ENCODE peak calls at places on chromosomes 6 and 20, in six cellular contexts. One of them, this sample, is unnamed.

GRCh38 chr20:20683922-20684321 is 28.5 kb downstream of the RALGAPA2 start:
- DNase-seq in AG10803: no peak
- DNase-seq in IMR-90: no peak
- DNase-seq in CD8-positive, alpha-beta T cell: no peak
- DNase-seq in sciatic nerve: no peak
- DNase-seq in NCI-H2029 treated with DMSO at 0.1 percent for 48 hours: no peak
- DNase-seq in this sample: no peak

GRCh38 chr6:159169193-159169555 is at the start of gene FNDC1:
- DNase-seq in CD8-positive, alpha-beta T cell: no peak
- DNase-seq in AG10803: peak
- DNase-seq in NCI-H2029 treated with DMSO at 0.1 percent for 48 hours: no peak
- DNase-seq in sciatic nerve: peak
- DNase-seq in IMR-90: no peak
- DNase-seq in this sample: no peak

GRCh38 chr6:169930799-169931198 is 179.4 kb downstream of the ERMARD start:
- DNase-seq in CD8-positive, alpha-beta T cell: no peak
- DNase-seq in IMR-90: no peak
- DNase-seq in AG10803: no peak
- DNase-seq in NCI-H2029 treated with DMSO at 0.1 percent for 48 hours: no peak
- DNase-seq in sciatic nerve: no peak
- DNase-seq in this sample: no peak

GRCh38 chr6:163457637-163458561 is 43.4 kb downstream of the QKI start:
- DNase-seq in CD8-positive, alpha-beta T cell: no peak
- DNase-seq in IMR-90: peak
- DNase-seq in AG10803: peak
- DNase-seq in NCI-H2029 treated with DMSO at 0.1 percent for 48 hours: no peak
- DNase-seq in sciatic nerve: no peak
- DNase-seq in this sample: no peak

GRCh38 chr6:139972116-139972515 is 597.7 kb upstream of the CITED2 start:
- DNase-seq in CD8-positive, alpha-beta T cell: no peak
- DNase-seq in sciatic nerve: no peak
- DNase-seq in AG10803: no peak
- DNase-seq in NCI-H2029 treated with DMSO at 0.1 percent for 48 hours: no peak
- DNase-seq in IMR-90: no peak
- DNase-seq in this sample: no peak

GRCh38 chr6:165986647-165987482 is 180.8 kb downstream of the TBXT start:
- DNase-seq in IMR-90: peak
- DNase-seq in sciatic nerve: no peak
- DNase-seq in CD8-positive, alpha-beta T cell: no peak
- DNase-seq in NCI-H2029 treated with DMSO at 0.1 percent for 48 hours: no peak
- DNase-seq in AG10803: no peak
- DNase-seq in this sample: no peak

GRCh38 chr6:85641916-85642773 is 541 bp downstream of the SYNCRIP start:
- DNase-seq in CD8-positive, alpha-beta T cell: peak
- DNase-seq in AG10803: peak
- DNase-seq in NCI-H2029 treated with DMSO at 0.1 percent for 48 hours: peak
- DNase-seq in IMR-90: peak
- DNase-seq in sciatic nerve: peak
- DNase-seq in this sample: peak

GRCh38 chr20:29448806-29449470 is 1808.5 kb upstream of the DEFB115 start:
- DNase-seq in IMR-90: no peak
- DNase-seq in CD8-positive, alpha-beta T cell: no peak
- DNase-seq in NCI-H2029 treated with DMSO at 0.1 percent for 48 hours: no peak
- DNase-seq in sciatic nerve: no peak
- DNase-seq in AG10803: no peak
- DNase-seq in this sample: no peak

GRCh38 chr20:57460781-57461465 is 64.0 kb downstream of the CTCFL start:
- DNase-seq in NCI-H2029 treated with DMSO at 0.1 percent for 48 hours: no peak
- DNase-seq in CD8-positive, alpha-beta T cell: no peak
- DNase-seq in AG10803: no peak
- DNase-seq in sciatic nerve: no peak
- DNase-seq in IMR-90: no peak
- DNase-seq in this sample: no peak

GRCh38 chr6:16683524-16684194 is 77.6 kb downstream of the ATXN1 start:
- DNase-seq in NCI-H2029 treated with DMSO at 0.1 percent for 48 hours: no peak
- DNase-seq in IMR-90: peak
- DNase-seq in CD8-positive, alpha-beta T cell: no peak
- DNase-seq in AG10803: peak
- DNase-seq in sciatic nerve: no peak
- DNase-seq in this sample: no peak

GRCh38 chr6:39496951-39497350 is 174.4 kb upstream of the KCNK16 start:
- DNase-seq in NCI-H2029 treated with DMSO at 0.1 percent for 48 hours: no peak
- DNase-seq in sciatic nerve: peak
- DNase-seq in AG10803: peak
- DNase-seq in CD8-positive, alpha-beta T cell: no peak
- DNase-seq in IMR-90: no peak
- DNase-seq in this sample: no peak

GRCh38 chr6:88166493-88166900 is 350 bp upstream of the CNR1 start:
- DNase-seq in AG10803: no peak
- DNase-seq in NCI-H2029 treated with DMSO at 0.1 percent for 48 hours: no peak
- DNase-seq in CD8-positive, alpha-beta T cell: no peak
- DNase-seq in sciatic nerve: no peak
- DNase-seq in IMR-90: no peak
- DNase-seq in this sample: no peak

GRCh38 chr6:10633216-10633615 is 61.2 kb downstream of the C6orf52 start:
- DNase-seq in IMR-90: peak
- DNase-seq in NCI-H2029 treated with DMSO at 0.1 percent for 48 hours: no peak
- DNase-seq in sciatic nerve: no peak
- DNase-seq in CD8-positive, alpha-beta T cell: no peak
- DNase-seq in AG10803: peak
- DNase-seq in this sample: no peak

GRCh38 chr6:157850030-157850429 is 27.0 kb downstream of the SNX9 start:
- DNase-seq in sciatic nerve: no peak
- DNase-seq in IMR-90: no peak
- DNase-seq in NCI-H2029 treated with DMSO at 0.1 percent for 48 hours: no peak
- DNase-seq in CD8-positive, alpha-beta T cell: no peak
- DNase-seq in AG10803: no peak
- DNase-seq in this sample: no peak

GRCh38 chr6:73586416-73586974 is 65.7 kb upstream of the EEF1A1 start:
- DNase-seq in AG10803: peak
- DNase-seq in CD8-positive, alpha-beta T cell: no peak
- DNase-seq in NCI-H2029 treated with DMSO at 0.1 percent for 48 hours: no peak
- DNase-seq in sciatic nerve: no peak
- DNase-seq in IMR-90: peak
- DNase-seq in this sample: no peak

GRCh38 chr20:61055642-61056041 is 196.4 kb upstream of the CDH4 start:
- DNase-seq in AG10803: no peak
- DNase-seq in NCI-H2029 treated with DMSO at 0.1 percent for 48 hours: no peak
- DNase-seq in CD8-positive, alpha-beta T cell: no peak
- DNase-seq in IMR-90: no peak
- DNase-seq in sciatic nerve: peak
- DNase-seq in this sample: no peak

GRCh38 chr6:116059713-116060571 is 749 bp downstream of the FRK start:
- DNase-seq in AG10803: peak
- DNase-seq in IMR-90: no peak
- DNase-seq in CD8-positive, alpha-beta T cell: no peak
- DNase-seq in sciatic nerve: no peak
- DNase-seq in NCI-H2029 treated with DMSO at 0.1 percent for 48 hours: no peak
- DNase-seq in this sample: no peak

GRCh38 chr6:116208056-116208785 is 45.7 kb downstream of the TSPYL4 start:
- DNase-seq in sciatic nerve: no peak
- DNase-seq in AG10803: no peak
- DNase-seq in IMR-90: no peak
- DNase-seq in CD8-positive, alpha-beta T cell: no peak
- DNase-seq in NCI-H2029 treated with DMSO at 0.1 percent for 48 hours: no peak
- DNase-seq in this sample: no peak

GRCh38 chr6:45619211-45619760 is 241.6 kb upstream of the SUPT3H start:
- DNase-seq in AG10803: peak
- DNase-seq in CD8-positive, alpha-beta T cell: no peak
- DNase-seq in NCI-H2029 treated with DMSO at 0.1 percent for 48 hours: no peak
- DNase-seq in IMR-90: no peak
- DNase-seq in sciatic nerve: no peak
- DNase-seq in this sample: no peak

GRCh38 chr6:152595507-152595906 is 41.7 kb downstream of the SYNE1 start:
- DNase-seq in AG10803: peak
- DNase-seq in IMR-90: peak
- DNase-seq in sciatic nerve: no peak
- DNase-seq in NCI-H2029 treated with DMSO at 0.1 percent for 48 hours: no peak
- DNase-seq in CD8-positive, alpha-beta T cell: no peak
- DNase-seq in this sample: no peak

This sample was measured in anterior cingulate cortex.